ENCODE peak calls at places on chromosomes 16 and 17, in four cellular contexts. A is dorsolateral prefrontal cortex, K is mesothelial cell of epicardium, J is H1. Z is an unnamed sample.

GRCh38 chr17:27993161-27993695 is 49.2 kb upstream of the NLK start:
- DNase-seq in K (no peak), A (no peak), J (no peak), Z (no peak)

GRCh38 chr17:72775237-72775636 is 317.3 kb downstream of the SLC39A11 start:
- DNase-seq in A (no peak), K (no peak), J (no peak), Z (no peak)

GRCh38 chr16:66250686-66251405 is 115.6 kb upstream of the CDH5 start:
- DNase-seq in K (no peak), J (no peak), A (no peak), Z (no peak)

GRCh38 chr16:66199189-66199588 is 167.3 kb upstream of the CDH5 start:
- DNase-seq in J (no peak), K (no peak), A (no peak), Z (no peak)

GRCh38 chr16:72997141-72997542 is 50.8 kb downstream of the ZFHX3 start:
- DNase-seq in A (no peak), K (no peak), J (no peak), Z (no peak)

GRCh38 chr16:30357715-30358576 is 2.8 kb upstream of the CD2BP2 start:
- DNase-seq in A (no peak), J (no peak), K (no peak), Z (no peak)

GRCh38 chr17:77645441-77646430 is 312.8 kb upstream of the TNRC6C start:
- DNase-seq in A (no peak), J (no peak), K (no peak), Z (no peak)

GRCh38 chr16:2828876-2829430 is 1.1 kb upstream of the ZG16B start:
- DNase-seq in K (no peak), J (no peak), A (no peak), Z (no peak)

GRCh38 chr17:66747561-66748275 is 87.2 kb upstream of the CACNG5 start:
- DNase-seq in K (no peak), A (no peak), J (no peak), Z (no peak)

GRCh38 chr17:50337956-50338355 is 8.0 kb upstream of the XYLT2 start:
- DNase-seq in A (no peak), J (no peak), K (no peak), Z (no peak)

GRCh38 chr17:7293131-7293557 is 1.3 kb downstream of the YBX2 start:
- DNase-seq in K (no peak), A (no peak), J (no peak), Z (no peak)

GRCh38 chr16:48358419-48358818 is 26.8 kb downstream of the SIAH1 start:
- DNase-seq in J (no peak), A (no peak), K (no peak), Z (no peak)

GRCh38 chr16:30095166-30096078 is 591 bp downstream of the YPEL3 start:
- DNase-seq in A (peak; percentile 17), K (no peak), J (no peak), Z (no peak)

GRCh38 chr16:89422527-89422904 is 67.8 kb downstream of the ANKRD11 start:
- DNase-seq in J (no peak), A (no peak), K (no peak), Z (no peak)

GRCh38 chr16:27363797-27364196 is 38.2 kb upstream of the IL21R start:
- DNase-seq in K (no peak), A (no peak), J (no peak), Z (no peak)

GRCh38 chr17:65794572-65794971 is 233.1 kb upstream of the AXIN2 start:
- DNase-seq in K (no peak), J (no peak), A (no peak), Z (no peak)

GRCh38 chr17:50909765-50910661 is 43.9 kb upstream of the TOB1 start:
- DNase-seq in J (no peak), K (no peak), A (no peak), Z (no peak)

GRCh38 chr17:29292992-29293889 is 707 bp downstream of the NUFIP2 start:
- DNase-seq in J (no peak), K (peak; percentile 74), A (peak; percentile 42), Z (peak; percentile 31)

GRCh38 chr17:64641499-64641898 is 20.6 kb downstream of the SMURF2 start:
- DNase-seq in K (no peak), J (no peak), A (no peak), Z (no peak)

GRCh38 chr16:74480150-74481029 is 59.1 kb upstream of the CLEC18B start:
- DNase-seq in K (peak; percentile 51), J (no peak), A (no peak), Z (no peak)

GRCh38 chr17:75876938-75877751 is 1.2 kb downstream of the TRIM47 start:
- DNase-seq in A (peak; percentile 63), J (no peak), K (peak; percentile 70), Z (peak; percentile 93)

GRCh38 chr16:59046335-59046734 is 312.2 kb upstream of the GOT2 start:
- DNase-seq in J (no peak), A (no peak), K (no peak), Z (no peak)

GRCh38 chr16:31710134-31710533 is 163.5 kb upstream of the ZNF267 start:
- DNase-seq in K (no peak), A (no peak), J (no peak), Z (no peak)

GRCh38 chr16:70478912-70479341 is 24.5 kb downstream of the FCSK start:
- DNase-seq in K (no peak), J (no peak), A (peak; percentile 35), Z (no peak)

GRCh38 chr17:34275881-34276280 is 5.9 kb downstream of the CCL7 start:
- DNase-seq in K (no peak), J (no peak), A (no peak), Z (no peak)

GRCh38 chr17:57541472-57542394 is 203.4 kb downstream of the CCDC182 start:
- DNase-seq in J (no peak), K (no peak), A (no peak), Z (no peak)

GRCh38 chr16:72241930-72242329 is 70.0 kb upstream of the PMFBP1 start:
- DNase-seq in A (peak; percentile 7), J (no peak), K (no peak), Z (no peak)

GRCh38 chr17:34220045-34220775 is 34.9 kb upstream of the CCL2 start:
- DNase-seq in J (no peak), A (no peak), K (no peak), Z (no peak)

GRCh38 chr17:75888484-75888883 is 8.3 kb downstream of the TRIM65 start:
- DNase-seq in J (no peak), K (no peak), A (no peak), Z (no peak)

GRCh38 chr16:83344014-83344413 is 463.8 kb upstream of the HSBP1 start:
- DNase-seq in A (no peak), J (no peak), K (no peak), Z (no peak)

GRCh38 chr17:3647251-3647650 is 10.7 kb downstream of the CTNS start:
- DNase-seq in J (no peak), A (no peak), K (no peak), Z (no peak)

GRCh38 chr16:47627056-47627455 is 165.9 kb downstream of the PHKB start:
- DNase-seq in K (no peak), J (no peak), A (no peak), Z (no peak)

GRCh38 chr16:88811600-88811849 is 203 bp downstream of the APRT start:
- DNase-seq in K (no peak), A (no peak), J (no peak), Z (no peak)

GRCh38 chr17:55295411-55296170 is 30.8 kb downstream of the HLF start:
- DNase-seq in K (peak; percentile 73), J (peak; percentile 31), A (peak; percentile 54), Z (no peak)

GRCh38 chr17:8732406-8733065 is 12.1 kb downstream of the CCDC42 start:
- DNase-seq in J (no peak), A (no peak), K (no peak), Z (no peak)

GRCh38 chr17:37299257-37299985 is 76.4 kb upstream of the C17orf78 start:
- DNase-seq in A (peak; percentile 36), J (no peak), K (no peak), Z (no peak)

GRCh38 chr17:44952946-44953475 is 5.4 kb upstream of the KIF18B start:
- DNase-seq in K (no peak), A (no peak), J (no peak), Z (no peak)

GRCh38 chr17:44941712-44942331 is 5.8 kb downstream of the KIF18B start:
- DNase-seq in A (no peak), K (no peak), J (no peak), Z (no peak)

GRCh38 chr17:44942456-44942855 is 5.1 kb downstream of the KIF18B start:
- DNase-seq in J (no peak), A (no peak), K (no peak), Z (no peak)

GRCh38 chr17:44948315-44948795 is 782 bp upstream of the KIF18B start:
- DNase-seq in J (no peak), A (no peak), K (no peak), Z (no peak)

DNA sequence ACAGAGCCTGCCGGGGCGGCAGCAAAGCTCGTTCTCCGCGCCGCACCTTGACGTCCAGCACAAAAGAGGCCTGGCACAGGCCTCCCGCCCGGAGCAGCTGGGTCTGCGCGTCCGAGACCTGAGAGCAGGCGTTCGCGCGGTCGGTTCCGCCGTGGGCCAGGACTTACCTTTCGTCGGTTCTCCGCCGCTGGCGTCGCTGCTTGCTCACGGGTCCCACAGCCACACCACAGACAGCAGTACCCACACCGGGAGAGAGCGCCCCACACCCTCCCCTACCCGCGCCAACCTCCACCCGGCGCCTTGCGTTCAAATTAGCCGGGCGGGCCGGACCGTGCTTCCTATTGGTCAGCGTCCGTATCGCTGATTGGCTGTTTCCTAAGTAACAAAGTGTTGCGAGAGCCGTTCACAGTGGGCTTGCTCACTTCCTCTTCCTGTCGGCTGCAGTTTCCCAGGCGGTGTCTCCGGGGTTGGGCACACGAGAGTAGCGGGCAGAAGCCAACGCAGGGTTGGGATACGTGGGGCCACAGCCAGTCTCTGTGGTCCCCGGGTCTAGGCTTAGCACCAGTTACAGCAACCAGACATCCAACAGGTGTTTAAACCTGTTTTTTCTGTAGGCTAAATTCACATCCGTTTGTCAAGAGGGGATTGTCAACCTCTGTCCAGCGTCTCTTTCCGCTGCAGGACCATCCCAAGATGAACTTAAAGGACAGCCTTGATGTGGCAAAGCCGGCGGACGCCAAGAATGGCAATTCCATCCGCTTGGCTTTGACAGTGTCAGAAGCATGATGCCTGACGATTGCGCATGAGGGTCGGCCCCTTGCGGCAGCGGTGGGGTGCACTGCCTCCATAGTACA is at the start of gene KIF18B:
- DNase-seq in J (peak; percentile 69), A (peak; percentile 85), K (peak; percentile 91), Z (peak; percentile 81)
- TF ChIP-seq CTCF in J (no peak), A (peak; percentile 20), K (no peak), Z (no peak)

GRCh38 chr16:50830698-50831097 is 88.8 kb downstream of the CYLD start:
- DNase-seq in J (no peak), K (no peak), A (no peak), Z (no peak)
- TF ChIP-seq CTCF in J (no peak), K (no peak), A (no peak), Z (no peak)

GRCh38 chr16:13453938-13454553 is 465.9 kb upstream of the ERCC4 start:
- DNase-seq in J (no peak), K (no peak), A (no peak), Z (no peak)
- TF ChIP-seq CTCF in J (no peak), K (peak; percentile 73), A (peak; percentile 73), Z (no peak)

GRCh38 chr17:16439867-16440351 is 24.5 kb downstream of the TRPV2 start:
- DNase-seq in A (no peak), J (no peak), K (no peak), Z (no peak)

GRCh38 chr17:16437083-16437482 is 21.7 kb downstream of the TRPV2 start:
- DNase-seq in A (no peak), K (no peak), J (no peak), Z (no peak)

GRCh38 chr17:16438557-16439302 is 23.4 kb downstream of the TRPV2 start:
- DNase-seq in A (peak; percentile 92), K (peak; percentile 96), J (peak; percentile 99), Z (peak; percentile 72)

GRCh38 chr17:16439303-16439791 is 24.0 kb downstream of the TRPV2 start:
- DNase-seq in K (no peak), J (no peak), A (no peak), Z (no peak)

GRCh38 chr17:16438173-16438556 is 22.8 kb downstream of the TRPV2 start:
- DNase-seq in J (no peak), A (no peak), K (no peak), Z (no peak)
- TF ChIP-seq CTCF in J (no peak), A (no peak), K (no peak), Z (no peak)